ENCODE peak calls at places on chromosomes 1 and 21, in eight cellular contexts. One of them, this sample, is unnamed.

GRCh38 chr1:98331232-98331631 is 330.3 kb upstream of the SNX7 start:
- DNase-seq in germinal center: no peak
- DNase-seq in GOT3: no peak
- DNase-seq in ELR: peak
- DNase-seq in fibroblast of pulmonary artery: no peak
- DNase-seq in foreskin fibroblast: peak
- DNase-seq in EH: peak
- DNase-seq in stromal cell of bone marrow: peak
- DNase-seq in this sample: no peak

GRCh38 chr1:1291611-1292441 is 11.6 kb downstream of the SCNN1D start:
- DNase-seq in fibroblast of pulmonary artery: peak
- DNase-seq in GOT3: no peak
- DNase-seq in ELR: peak
- DNase-seq in germinal center: peak
- DNase-seq in EH: peak
- DNase-seq in foreskin fibroblast: peak
- DNase-seq in stromal cell of bone marrow: no peak
- DNase-seq in this sample: peak

GRCh38 chr1:9382923-9383491 is 90.3 kb downstream of the SPSB1 start:
- DNase-seq in germinal center: no peak
- DNase-seq in fibroblast of pulmonary artery: no peak
- DNase-seq in foreskin fibroblast: no peak
- DNase-seq in GOT3: no peak
- DNase-seq in ELR: no peak
- DNase-seq in EH: no peak
- DNase-seq in stromal cell of bone marrow: no peak
- DNase-seq in this sample: no peak

GRCh38 chr1:100719490-100719889 is at the start of gene VCAM1:
- DNase-seq in foreskin fibroblast: no peak
- DNase-seq in EH: no peak
- DNase-seq in fibroblast of pulmonary artery: peak
- DNase-seq in GOT3: no peak
- DNase-seq in germinal center: no peak
- DNase-seq in ELR: no peak
- DNase-seq in stromal cell of bone marrow: no peak
- DNase-seq in this sample: no peak

GRCh38 chr21:35585155-35585554 is 475.2 kb downstream of the SETD4 start:
- DNase-seq in germinal center: no peak
- DNase-seq in fibroblast of pulmonary artery: no peak
- DNase-seq in foreskin fibroblast: no peak
- DNase-seq in ELR: no peak
- DNase-seq in EH: no peak
- DNase-seq in GOT3: no peak
- DNase-seq in stromal cell of bone marrow: no peak
- DNase-seq in this sample: no peak

GRCh38 chr1:58391056-58391455 is 155.5 kb downstream of the OMA1 start:
- DNase-seq in germinal center: peak
- DNase-seq in ELR: no peak
- DNase-seq in stromal cell of bone marrow: no peak
- DNase-seq in EH: peak
- DNase-seq in GOT3: no peak
- DNase-seq in fibroblast of pulmonary artery: no peak
- DNase-seq in foreskin fibroblast: no peak
- DNase-seq in this sample: no peak

GRCh38 chr1:203807211-203807610 is 11.8 kb downstream of the ZBED6 start:
- DNase-seq in stromal cell of bone marrow: peak
- DNase-seq in germinal center: no peak
- DNase-seq in foreskin fibroblast: peak
- DNase-seq in EH: peak
- DNase-seq in ELR: peak
- DNase-seq in fibroblast of pulmonary artery: peak
- DNase-seq in GOT3: no peak
- DNase-seq in this sample: peak

GRCh38 chr1:219159946-219160645 is 13.6 kb upstream of the LYPLAL1 start:
- DNase-seq in GOT3: no peak
- DNase-seq in EH: peak
- DNase-seq in fibroblast of pulmonary artery: no peak
- DNase-seq in stromal cell of bone marrow: no peak
- DNase-seq in foreskin fibroblast: no peak
- DNase-seq in ELR: no peak
- DNase-seq in germinal center: peak
- DNase-seq in this sample: peak

GRCh38 chr1:186655877-186656276 is 24.3 kb downstream of the PTGS2 start:
- DNase-seq in foreskin fibroblast: no peak
- DNase-seq in EH: no peak
- DNase-seq in stromal cell of bone marrow: no peak
- DNase-seq in ELR: peak
- DNase-seq in fibroblast of pulmonary artery: no peak
- DNase-seq in GOT3: no peak
- DNase-seq in germinal center: no peak
- DNase-seq in this sample: no peak

GRCh38 chr1:228070851-228071250 is 11.7 kb upstream of the ARF1 start:
- DNase-seq in fibroblast of pulmonary artery: no peak
- DNase-seq in stromal cell of bone marrow: no peak
- DNase-seq in EH: no peak
- DNase-seq in GOT3: no peak
- DNase-seq in ELR: no peak
- DNase-seq in germinal center: no peak
- DNase-seq in foreskin fibroblast: no peak
- DNase-seq in this sample: no peak

GRCh38 chr1:168980180-168980579 is 126.3 kb upstream of the ATP1B1 start:
- DNase-seq in stromal cell of bone marrow: no peak
- DNase-seq in EH: no peak
- DNase-seq in ELR: no peak
- DNase-seq in GOT3: no peak
- DNase-seq in germinal center: no peak
- DNase-seq in foreskin fibroblast: no peak
- DNase-seq in fibroblast of pulmonary artery: no peak
- DNase-seq in this sample: no peak

GRCh38 chr1:181166377-181167196 is 78.1 kb downstream of the IER5 start:
- DNase-seq in germinal center: peak
- DNase-seq in GOT3: no peak
- DNase-seq in fibroblast of pulmonary artery: peak
- DNase-seq in ELR: peak
- DNase-seq in foreskin fibroblast: peak
- DNase-seq in EH: peak
- DNase-seq in stromal cell of bone marrow: peak
- DNase-seq in this sample: peak

This sample was measured in cardiac fibroblast.